ENCODE peak calls at places on chromosomes 11 and 22, in five cellular contexts. O is cortex of kidney; N is MCF 10A; S is stimulated activated CD8-positive, alpha-beta memory T cell treated with anti-CD3 and anti-CD28 coated beads, Interleukin-15, amount 100 ng/mL, for 48 hours; R is colonic mucosa. M is an unnamed sample.

GRCh38 chr11:44749160-44749559 is 22.4 kb downstream of the TSPAN18 start:
- DNase-seq in O (no peak), N (peak), S (no peak), R (no peak), M (no peak)

GRCh38 chr11:26326793-26327400 is 5.0 kb upstream of the ANO3 start:
- DNase-seq in O (no peak), N (no peak), S (no peak), R (no peak), M (no peak)

GRCh38 chr22:47333625-47334024 is 571.2 kb downstream of the TBC1D22A start:
- DNase-seq in O (no peak), N (peak), S (no peak), R (no peak), M (no peak)

GRCh38 chr11:27234043-27234668 is 128.9 kb downstream of the CCDC34 start:
- DNase-seq in O (no peak), N (peak), S (no peak), R (peak), M (peak)

GRCh38 chr11:3631331-3631730 is 10.5 kb downstream of the ART5 start:
- DNase-seq in O (no peak), N (no peak), S (no peak), R (no peak), M (no peak)

GRCh38 chr22:23180893-23181762 is 819 bp downstream of the BCR start:
- DNase-seq in O (no peak), N (peak), S (no peak), R (no peak), M (peak)

GRCh38 chr11:64419818-64420485 is 61.0 kb downstream of the RPS6KA4 start:
- DNase-seq in O (no peak), N (peak), S (no peak), R (no peak), M (no peak)

GRCh38 chr11:123525511-123525918 is 95.4 kb downstream of the GRAMD1B start:
- DNase-seq in O (no peak), N (no peak), S (no peak), R (no peak), M (no peak)

GRCh38 chr22:36037102-36037758 is 8.6 kb upstream of the RBFOX2 start:
- DNase-seq in O (no peak), N (no peak), S (no peak), R (no peak), M (no peak)

GRCh38 chr11:66419825-66420224 is 1.0 kb upstream of the NPAS4 start:
- DNase-seq in O (no peak), N (no peak), S (no peak), R (no peak), M (no peak)

GRCh38 chr22:23060612-23061400 is 9.5 kb upstream of the GNAZ start:
- DNase-seq in O (no peak), N (no peak), S (no peak), R (peak), M (peak)

GRCh38 chr11:68460741-68461283 is at the start of gene PPP6R3:
- DNase-seq in O (peak), N (no peak), S (no peak), R (no peak), M (no peak)

GRCh38 chr11:134349109-134349801 is 17.5 kb downstream of the GLB1L2 start:
- DNase-seq in O (no peak), N (no peak), S (no peak), R (no peak), M (no peak)

GRCh38 chr22:32606181-32606580 is 131.6 kb downstream of the FBXO7 start:
- DNase-seq in O (no peak), N (no peak), S (no peak), R (no peak), M (no peak)

GRCh38 chr22:19579113-19579811 is 55.1 kb upstream of the CLDN5 start:
- DNase-seq in O (no peak), N (no peak), S (no peak), R (no peak), M (no peak)

GRCh38 chr11:82701847-82702520 is 31.7 kb downstream of the FAM181B start:
- DNase-seq in O (no peak), N (peak), S (no peak), R (peak), M (no peak)

M was measured in Peyer's patch.